ENCODE peak calls at places on chromosomes 1 and 21, in ten cellular contexts. One of them, this sample, is unnamed.

GRCh38 chr1:32703479-32704291 is 1.1 kb upstream of the SYNC start:
- DNase-seq in ovary: peak
- DNase-seq in IMR-90: peak
- DNase-seq in upper lobe of left lung: no peak
- DNase-seq in stomach: no peak
- DNase-seq in heart left ventricle: peak
- DNase-seq in endothelial cell of umbilical vein: no peak
- DNase-seq in uterus: peak
- DNase-seq in breast epithelium: peak
- DNase-seq in NB4: no peak
- DNase-seq in this sample: no peak

GRCh38 chr1:2580691-2581090 is 5.9 kb upstream of the PRXL2B start:
- DNase-seq in heart left ventricle: no peak
- DNase-seq in stomach: no peak
- DNase-seq in IMR-90: no peak
- DNase-seq in NB4: no peak
- DNase-seq in breast epithelium: no peak
- DNase-seq in endothelial cell of umbilical vein: no peak
- DNase-seq in upper lobe of left lung: peak
- DNase-seq in uterus: no peak
- DNase-seq in ovary: no peak
- DNase-seq in this sample: no peak

GRCh38 chr21:36425286-36425685 is 40.1 kb downstream of the CHAF1B start:
- DNase-seq in ovary: no peak
- DNase-seq in upper lobe of left lung: no peak
- DNase-seq in stomach: no peak
- DNase-seq in uterus: no peak
- DNase-seq in IMR-90: peak
- DNase-seq in heart left ventricle: no peak
- DNase-seq in endothelial cell of umbilical vein: no peak
- DNase-seq in NB4: no peak
- DNase-seq in breast epithelium: no peak
- DNase-seq in this sample: no peak

GRCh38 chr1:92356956-92357355 is 58.1 kb downstream of the RPAP2 start:
- DNase-seq in IMR-90: peak
- DNase-seq in ovary: no peak
- DNase-seq in breast epithelium: no peak
- DNase-seq in endothelial cell of umbilical vein: no peak
- DNase-seq in heart left ventricle: no peak
- DNase-seq in NB4: peak
- DNase-seq in stomach: no peak
- DNase-seq in upper lobe of left lung: no peak
- DNase-seq in uterus: no peak
- DNase-seq in this sample: no peak

GRCh38 chr21:32566990-32567389 is 18.3 kb downstream of the TCP10L start:
- DNase-seq in breast epithelium: no peak
- DNase-seq in heart left ventricle: no peak
- DNase-seq in uterus: no peak
- DNase-seq in ovary: no peak
- DNase-seq in NB4: no peak
- DNase-seq in IMR-90: no peak
- DNase-seq in upper lobe of left lung: no peak
- DNase-seq in endothelial cell of umbilical vein: no peak
- DNase-seq in stomach: no peak
- DNase-seq in this sample: no peak

GRCh38 chr1:46169811-46170454 is 5.0 kb upstream of the TSPAN1 start:
- DNase-seq in heart left ventricle: no peak
- DNase-seq in uterus: no peak
- DNase-seq in endothelial cell of umbilical vein: no peak
- DNase-seq in IMR-90: no peak
- DNase-seq in NB4: no peak
- DNase-seq in stomach: no peak
- DNase-seq in breast epithelium: no peak
- DNase-seq in ovary: no peak
- DNase-seq in upper lobe of left lung: no peak
- DNase-seq in this sample: no peak

GRCh38 chr21:27704567-27705166 is 737.8 kb upstream of the ADAMTS5 start:
- DNase-seq in NB4: no peak
- DNase-seq in stomach: no peak
- DNase-seq in breast epithelium: no peak
- DNase-seq in heart left ventricle: no peak
- DNase-seq in ovary: no peak
- DNase-seq in uterus: peak
- DNase-seq in endothelial cell of umbilical vein: no peak
- DNase-seq in IMR-90: no peak
- DNase-seq in upper lobe of left lung: no peak
- DNase-seq in this sample: no peak

GRCh38 chr1:28173151-28173979 is 3.1 kb downstream of the PTAFR start:
- DNase-seq in endothelial cell of umbilical vein: no peak
- DNase-seq in IMR-90: peak
- DNase-seq in NB4: no peak
- DNase-seq in ovary: no peak
- DNase-seq in uterus: no peak
- DNase-seq in heart left ventricle: no peak
- DNase-seq in upper lobe of left lung: no peak
- DNase-seq in breast epithelium: no peak
- DNase-seq in stomach: no peak
- DNase-seq in this sample: no peak

GRCh38 chr1:153841463-153841994 is 66.3 kb downstream of the SLC27A3 start:
- DNase-seq in NB4: no peak
- DNase-seq in heart left ventricle: no peak
- DNase-seq in IMR-90: peak
- DNase-seq in upper lobe of left lung: no peak
- DNase-seq in endothelial cell of umbilical vein: no peak
- DNase-seq in ovary: no peak
- DNase-seq in stomach: no peak
- DNase-seq in breast epithelium: no peak
- DNase-seq in uterus: no peak
- DNase-seq in this sample: no peak

GRCh38 chr1:50739125-50739524 is 220.9 kb downstream of the FAF1 start:
- DNase-seq in ovary: no peak
- DNase-seq in uterus: no peak
- DNase-seq in breast epithelium: no peak
- DNase-seq in stomach: no peak
- DNase-seq in IMR-90: no peak
- DNase-seq in endothelial cell of umbilical vein: no peak
- DNase-seq in upper lobe of left lung: no peak
- DNase-seq in NB4: no peak
- DNase-seq in heart left ventricle: no peak
- DNase-seq in this sample: no peak

GRCh38 chr1:151009674-151010345 is 1.6 kb downstream of the PRUNE1 start:
- DNase-seq in breast epithelium: no peak
- DNase-seq in upper lobe of left lung: no peak
- DNase-seq in endothelial cell of umbilical vein: no peak
- DNase-seq in stomach: no peak
- DNase-seq in NB4: no peak
- DNase-seq in heart left ventricle: no peak
- DNase-seq in ovary: no peak
- DNase-seq in IMR-90: no peak
- DNase-seq in uterus: no peak
- DNase-seq in this sample: no peak

GRCh38 chr1:151011154-151011850 is 3.1 kb downstream of the PRUNE1 start:
- DNase-seq in uterus: no peak
- DNase-seq in endothelial cell of umbilical vein: no peak
- DNase-seq in ovary: no peak
- DNase-seq in heart left ventricle: no peak
- DNase-seq in stomach: no peak
- DNase-seq in upper lobe of left lung: no peak
- DNase-seq in breast epithelium: no peak
- DNase-seq in NB4: peak
- DNase-seq in IMR-90: no peak
- DNase-seq in this sample: no peak

GRCh38 chr1:151010346-151010726 is 2.1 kb downstream of the PRUNE1 start:
- DNase-seq in ovary: no peak
- DNase-seq in uterus: no peak
- DNase-seq in stomach: no peak
- DNase-seq in heart left ventricle: no peak
- DNase-seq in endothelial cell of umbilical vein: no peak
- DNase-seq in IMR-90: no peak
- DNase-seq in NB4: no peak
- DNase-seq in breast epithelium: no peak
- DNase-seq in upper lobe of left lung: no peak
- DNase-seq in this sample: no peak

GRCh38 chr1:151013518-151013917 is 5.3 kb downstream of the PRUNE1 start:
- DNase-seq in ovary: no peak
- DNase-seq in endothelial cell of umbilical vein: peak
- DNase-seq in upper lobe of left lung: no peak
- DNase-seq in heart left ventricle: peak
- DNase-seq in breast epithelium: no peak
- DNase-seq in stomach: peak
- DNase-seq in NB4: no peak
- DNase-seq in IMR-90: peak
- DNase-seq in uterus: no peak
- DNase-seq in this sample: no peak

GRCh38 chr1:151012684-151013471 is 4.6 kb downstream of the PRUNE1 start:
- DNase-seq in uterus: no peak
- DNase-seq in endothelial cell of umbilical vein: no peak
- DNase-seq in breast epithelium: no peak
- DNase-seq in upper lobe of left lung: no peak
- DNase-seq in IMR-90: no peak
- DNase-seq in NB4: no peak
- DNase-seq in ovary: no peak
- DNase-seq in stomach: no peak
- DNase-seq in heart left ventricle: no peak
- DNase-seq in this sample: no peak
- H3K4me3 ChIP-seq in uterus: no peak
- H3K4me3 ChIP-seq in endothelial cell of umbilical vein: no peak
- H3K4me3 ChIP-seq in breast epithelium: no peak
- H3K4me3 ChIP-seq in upper lobe of left lung: no peak
- H3K4me3 ChIP-seq in IMR-90: no peak
- H3K4me3 ChIP-seq in NB4: no peak
- H3K4me3 ChIP-seq in ovary: no peak
- H3K4me3 ChIP-seq in stomach: no peak
- H3K4me3 ChIP-seq in heart left ventricle: no peak
- H3K4me3 ChIP-seq in this sample: no peak

DNA sequence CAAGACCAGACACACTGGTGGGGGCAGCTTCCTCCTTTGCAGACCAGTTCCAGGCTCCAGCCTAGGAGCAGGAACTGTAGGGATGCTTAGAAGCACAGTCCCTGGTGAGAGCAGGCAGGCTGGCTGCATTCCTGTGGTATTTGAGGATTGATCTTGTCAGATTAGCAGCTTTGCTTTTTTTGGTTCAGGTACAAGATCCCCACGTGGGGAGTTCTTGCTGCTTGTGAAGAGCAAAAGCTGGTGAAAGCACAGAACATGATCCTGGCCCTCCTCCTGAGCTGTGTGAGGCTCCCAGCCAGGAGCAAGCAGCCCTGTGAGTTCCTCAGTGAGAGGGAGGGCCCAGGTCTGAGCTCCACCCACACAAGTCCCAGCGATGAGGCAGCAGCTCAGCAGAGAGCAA is 75.3 kb upstream of the ARTN start:
- DNase-seq in breast epithelium: peak
- DNase-seq in heart left ventricle: no peak
- DNase-seq in uterus: peak
- DNase-seq in stomach: peak
- DNase-seq in NB4: no peak
- DNase-seq in upper lobe of left lung: no peak
- DNase-seq in IMR-90: peak
- DNase-seq in ovary: peak
- DNase-seq in endothelial cell of umbilical vein: no peak
- DNase-seq in this sample: no peak
- TF ChIP-seq POLR2A in breast epithelium: no peak
- TF ChIP-seq POLR2A in heart left ventricle: no peak
- TF ChIP-seq POLR2A in uterus: no peak
- TF ChIP-seq POLR2A in stomach: no peak
- TF ChIP-seq POLR2A in NB4: no peak
- TF ChIP-seq POLR2A in upper lobe of left lung: no peak
- TF ChIP-seq POLR2A in IMR-90: no peak
- TF ChIP-seq POLR2A in ovary: no peak
- TF ChIP-seq POLR2A in endothelial cell of umbilical vein: no peak
- TF ChIP-seq POLR2A in this sample: no peak

DNA sequence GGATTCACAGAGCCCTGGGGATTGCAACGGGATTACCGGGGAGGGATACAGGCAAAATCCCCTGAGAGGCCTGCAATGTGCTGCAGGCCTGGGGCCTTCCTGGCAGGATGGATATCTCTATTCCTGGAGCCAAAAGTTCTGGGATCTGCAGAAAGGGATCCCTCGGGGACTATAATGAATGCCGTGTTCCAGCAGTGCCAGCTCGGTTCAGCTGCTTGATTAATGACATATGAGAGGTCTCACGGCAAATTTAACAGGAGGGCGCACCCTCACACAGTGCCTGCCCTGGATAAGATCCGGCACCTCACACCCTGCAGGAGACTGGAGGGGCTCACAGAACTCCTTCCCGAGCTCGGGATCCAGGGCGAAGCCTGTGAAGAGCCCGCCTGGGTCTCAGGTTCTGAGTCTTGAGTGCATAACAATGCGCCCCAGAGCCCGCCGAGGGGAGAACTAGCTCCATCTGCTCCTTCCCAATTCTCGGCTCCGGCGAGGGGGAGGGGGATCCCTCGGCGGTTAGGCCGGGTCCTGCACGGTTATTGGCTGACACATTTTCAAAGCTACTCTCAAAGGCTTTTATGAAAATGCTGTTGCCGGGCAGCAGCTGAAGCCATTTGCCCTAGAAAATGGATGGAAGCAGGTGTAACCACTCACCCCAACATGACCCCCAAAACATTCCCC is 15.4 kb upstream of the RGS8 start:
- DNase-seq in stomach: no peak
- DNase-seq in upper lobe of left lung: peak
- DNase-seq in ovary: no peak
- DNase-seq in heart left ventricle: peak
- DNase-seq in NB4: no peak
- DNase-seq in breast epithelium: no peak
- DNase-seq in IMR-90: no peak
- DNase-seq in endothelial cell of umbilical vein: no peak
- DNase-seq in uterus: no peak
- DNase-seq in this sample: no peak
- H3K4me3 ChIP-seq in stomach: no peak
- H3K4me3 ChIP-seq in upper lobe of left lung: no peak
- H3K4me3 ChIP-seq in ovary: no peak
- H3K4me3 ChIP-seq in heart left ventricle: no peak
- H3K4me3 ChIP-seq in NB4: no peak
- H3K4me3 ChIP-seq in breast epithelium: no peak
- H3K4me3 ChIP-seq in IMR-90: no peak
- H3K4me3 ChIP-seq in endothelial cell of umbilical vein: no peak
- H3K4me3 ChIP-seq in uterus: no peak
- H3K4me3 ChIP-seq in this sample: no peak

DNA sequence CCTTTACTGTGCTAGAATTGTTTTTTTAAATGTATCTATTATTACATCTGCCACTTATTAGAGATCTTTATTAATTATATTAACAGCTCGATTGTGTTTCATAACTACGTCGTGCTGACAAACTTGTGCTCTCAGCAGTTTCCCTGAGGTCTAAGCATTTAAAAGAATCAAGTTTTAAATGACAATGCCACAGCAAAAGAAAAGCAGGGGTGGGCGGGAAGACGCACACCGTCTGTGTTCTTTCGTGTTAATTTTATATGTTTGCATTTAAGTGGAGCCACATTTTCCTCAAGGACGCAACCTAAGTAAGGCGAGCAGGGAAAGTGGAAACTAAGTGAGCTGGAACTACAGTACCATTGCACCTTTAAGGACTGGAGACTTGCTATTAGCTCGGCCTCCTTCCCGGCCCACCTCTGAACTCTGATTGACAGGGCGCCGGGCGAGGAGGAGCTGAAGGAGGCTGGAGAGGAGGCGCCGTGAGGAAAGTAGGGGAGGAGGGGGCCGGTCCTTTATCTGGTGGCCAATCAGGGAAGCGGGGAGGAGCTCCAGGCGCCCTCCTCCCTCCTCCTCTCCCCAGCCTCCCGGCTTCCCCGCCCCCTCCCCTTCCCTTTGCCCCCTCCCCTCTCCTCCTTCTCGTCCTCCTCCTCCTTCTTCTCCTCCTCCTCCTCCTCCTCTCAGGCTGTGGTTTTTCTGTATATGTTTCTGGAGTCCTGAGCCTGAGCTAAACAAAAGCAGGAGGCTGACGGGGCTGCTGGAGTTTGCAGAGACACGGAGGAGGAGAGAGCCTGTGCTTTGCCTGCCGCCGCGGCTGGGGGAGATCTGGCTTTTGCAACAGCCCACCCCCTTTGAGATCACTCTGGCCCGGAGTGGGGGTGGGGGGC is at the start of gene PBX1:
- DNase-seq in uterus: peak
- DNase-seq in upper lobe of left lung: peak
- DNase-seq in IMR-90: peak
- DNase-seq in breast epithelium: peak
- DNase-seq in stomach: peak
- DNase-seq in endothelial cell of umbilical vein: peak
- DNase-seq in ovary: peak
- DNase-seq in heart left ventricle: peak
- DNase-seq in NB4: peak
- DNase-seq in this sample: peak
- TF ChIP-seq POLR2A in uterus: peak
- TF ChIP-seq POLR2A in upper lobe of left lung: no peak
- TF ChIP-seq POLR2A in IMR-90: peak
- TF ChIP-seq POLR2A in breast epithelium: peak
- TF ChIP-seq POLR2A in stomach: no peak
- TF ChIP-seq POLR2A in endothelial cell of umbilical vein: peak
- TF ChIP-seq POLR2A in ovary: peak
- TF ChIP-seq POLR2A in heart left ventricle: no peak
- TF ChIP-seq POLR2A in NB4: no peak
- TF ChIP-seq POLR2A in this sample: peak